ENCODE peak calls at places on chromosomes 2 and 18, in four cellular contexts. K is GM12878, Z is K562, R is H1. Y is an unnamed sample.

GRCh38 chr18:23563377-23564043 is 22.8 kb downstream of the NPC1 start:
- DNase-seq in K (no peak), Z (no peak), R (no peak), Y (no peak)

GRCh38 chr2:128237081-128237534 is 81.6 kb downstream of the HS6ST1 start:
- DNase-seq in K (no peak), Z (no peak), R (no peak), Y (no peak)

GRCh38 chr18:12309683-12310198 is 1.7 kb downstream of the TUBB6 start:
- DNase-seq in K (no peak), Z (peak), R (no peak), Y (no peak)

GRCh38 chr18:33576999-33577687 is 876 bp upstream of the ASXL3 start:
- DNase-seq in K (no peak), Z (no peak), R (no peak), Y (no peak)

GRCh38 chr18:56962322-56962721 is 184.6 kb upstream of the BOD1L2 start:
- DNase-seq in K (no peak), Z (no peak), R (no peak), Y (no peak)

GRCh38 chr2:1245193-1245592 is 168.1 kb upstream of the TPO start:
- DNase-seq in K (no peak), Z (no peak), R (no peak), Y (no peak)

GRCh38 chr2:20186078-20186854 is 38.7 kb downstream of the SDC1 start:
- DNase-seq in K (no peak), Z (peak), R (no peak), Y (peak)

GRCh38 chr2:35035883-35036282 is 1319.7 kb upstream of the CRIM1 start:
- DNase-seq in K (no peak), Z (no peak), R (no peak), Y (no peak)

GRCh38 chr2:217964255-217964654 is 38.5 kb downstream of the TNS1 start:
- DNase-seq in K (no peak), Z (no peak), R (no peak), Y (no peak)

GRCh38 chr18:48551100-48551499 is 12.3 kb downstream of the CTIF start:
- DNase-seq in K (no peak), Z (no peak), R (no peak), Y (no peak)

GRCh38 chr2:201116115-201116958 is at the start of gene CFLAR:
- DNase-seq in K (no peak), Z (peak), R (no peak), Y (peak)

GRCh38 chr2:64267699-64268098 is 123.5 kb upstream of the PELI1 start:
- DNase-seq in K (no peak), Z (no peak), R (peak), Y (no peak)

GRCh38 chr18:80168982-80169381 is 59.9 kb downstream of the ADNP2 start:
- DNase-seq in K (no peak), Z (no peak), R (no peak), Y (no peak)

GRCh38 chr18:24799176-24799575 is 338.7 kb downstream of the HRH4 start:
- DNase-seq in K (no peak), Z (no peak), R (no peak), Y (no peak)

GRCh38 chr18:53799134-53799533 is 425.3 kb downstream of the MBD2 start:
- DNase-seq in K (no peak), Z (no peak), R (no peak), Y (no peak)

GRCh38 chr18:3885209-3885792 is 435.3 kb downstream of the TGIF1 start:
- DNase-seq in K (no peak), Z (peak), R (no peak), Y (peak)

GRCh38 chr2:216922170-216922780 is 62.4 kb upstream of the TNP1 start:
- DNase-seq in K (no peak), Z (no peak), R (no peak), Y (no peak)

GRCh38 chr2:232573821-232574435 is 23.4 kb downstream of the EIF4E2 start:
- DNase-seq in K (no peak), Z (no peak), R (no peak), Y (no peak)

GRCh38 chr18:741931-742512 is 29.6 kb upstream of the ENOSF1 start:
- DNase-seq in K (peak), Z (peak), R (no peak), Y (peak)

GRCh38 chr2:234905547-234906260 is 46.1 kb upstream of the SH3BP4 start:
- DNase-seq in K (no peak), Z (no peak), R (no peak), Y (no peak)

GRCh38 chr2:170324640-170325046 is 146.7 kb downstream of the MYO3B start:
- DNase-seq in K (no peak), Z (peak), R (peak), Y (peak)

GRCh38 chr2:215784371-215784783 is 229.0 kb downstream of the MREG start:
- DNase-seq in K (no peak), Z (no peak), R (no peak), Y (no peak)
- TF ChIP-seq ATF2 in K (no peak), Z (no peak), R (no peak), Y (no peak)

DNA sequence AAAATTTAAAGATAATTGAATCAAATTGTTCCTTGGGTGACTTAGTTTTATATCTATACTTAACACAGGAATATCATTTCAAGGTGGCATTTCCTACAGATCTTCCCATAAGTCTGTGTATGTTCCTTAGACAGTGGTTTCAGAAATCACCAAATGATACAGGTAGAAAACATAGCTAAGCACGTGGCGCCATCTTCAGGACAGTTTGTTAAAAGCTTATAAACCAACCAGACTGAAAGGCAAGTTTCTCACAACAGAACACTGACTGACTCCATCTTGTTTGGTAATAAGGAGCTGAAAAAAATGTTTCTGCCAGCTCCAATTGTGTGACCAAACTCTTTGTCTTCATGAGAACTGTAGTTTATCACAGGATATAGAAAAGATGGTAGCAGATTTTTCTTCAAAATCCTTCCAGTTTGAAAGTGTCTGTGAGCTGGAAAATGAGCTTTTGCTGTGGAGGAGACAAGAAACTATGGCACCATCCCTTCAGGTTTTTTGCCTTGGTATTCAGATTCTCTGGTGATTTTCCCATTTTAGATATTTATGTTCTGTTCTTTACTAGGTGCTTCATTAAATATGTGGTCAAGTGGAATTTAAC is 34.8 kb upstream of the NEUROD1 start:
- DNase-seq in K (peak), Z (peak), R (no peak), Y (peak)
- TF ChIP-seq TAF1 in K (no peak), Z (no peak), R (no peak), Y (no peak)

GRCh38 chr2:148124271-148124670 is 103.4 kb downstream of the MBD5 start:
- DNase-seq in K (no peak), Z (no peak), R (no peak), Y (no peak)

GRCh38 chr2:148122788-148123187 is 101.9 kb downstream of the MBD5 start:
- DNase-seq in K (no peak), Z (no peak), R (no peak), Y (no peak)
- TF ChIP-seq ATF2 in K (no peak), Z (no peak), R (no peak), Y (no peak)

GRCh38 chr2:186531257-186531775 is 45.3 kb downstream of the ZC3H15 start:
- DNase-seq in K (no peak), Z (no peak), R (no peak), Y (no peak)

GRCh38 chr2:186533717-186534116 is 47.7 kb downstream of the ZC3H15 start:
- DNase-seq in K (no peak), Z (no peak), R (no peak), Y (peak)

GRCh38 chr2:186534406-186534805 is 48.3 kb downstream of the ZC3H15 start:
- DNase-seq in K (no peak), Z (no peak), R (no peak), Y (no peak)

GRCh38 chr2:186530314-186530713 is 44.3 kb downstream of the ZC3H15 start:
- DNase-seq in K (no peak), Z (no peak), R (no peak), Y (peak)

GRCh38 chr2:186532891-186533290 is 46.8 kb downstream of the ZC3H15 start:
- DNase-seq in K (no peak), Z (peak), R (no peak), Y (no peak)
- TF ChIP-seq TAF1 in K (no peak), Z (no peak), R (no peak), Y (no peak)

GRCh38 chr2:110866496-110866895 is 134.1 kb downstream of the ACOXL start:
- DNase-seq in K (no peak), Z (no peak), R (no peak), Y (no peak)

GRCh38 chr2:110868971-110869370 is 136.6 kb downstream of the ACOXL start:
- DNase-seq in K (no peak), Z (no peak), R (no peak), Y (no peak)

GRCh38 chr2:110865188-110865587 is 132.8 kb downstream of the ACOXL start:
- DNase-seq in K (peak), Z (no peak), R (no peak), Y (no peak)

GRCh38 chr2:110866036-110866435 is 133.7 kb downstream of the ACOXL start:
- DNase-seq in K (no peak), Z (no peak), R (no peak), Y (no peak)

GRCh38 chr2:110867078-110867477 is 134.7 kb downstream of the ACOXL start:
- DNase-seq in K (no peak), Z (no peak), R (no peak), Y (no peak)
- TF ChIP-seq ATF2 in K (no peak), Z (no peak), R (no peak), Y (no peak)

GRCh38 chr2:37111971-37112370 is 27.7 kb downstream of the GPATCH11 start:
- DNase-seq in K (no peak), Z (no peak), R (no peak), Y (no peak)

GRCh38 chr2:37110306-37111212 is 26.2 kb downstream of the GPATCH11 start:
- DNase-seq in K (no peak), Z (no peak), R (no peak), Y (no peak)

GRCh38 chr2:37105150-37105549 is 20.8 kb downstream of the GPATCH11 start:
- DNase-seq in K (no peak), Z (no peak), R (peak), Y (no peak)

DNA sequence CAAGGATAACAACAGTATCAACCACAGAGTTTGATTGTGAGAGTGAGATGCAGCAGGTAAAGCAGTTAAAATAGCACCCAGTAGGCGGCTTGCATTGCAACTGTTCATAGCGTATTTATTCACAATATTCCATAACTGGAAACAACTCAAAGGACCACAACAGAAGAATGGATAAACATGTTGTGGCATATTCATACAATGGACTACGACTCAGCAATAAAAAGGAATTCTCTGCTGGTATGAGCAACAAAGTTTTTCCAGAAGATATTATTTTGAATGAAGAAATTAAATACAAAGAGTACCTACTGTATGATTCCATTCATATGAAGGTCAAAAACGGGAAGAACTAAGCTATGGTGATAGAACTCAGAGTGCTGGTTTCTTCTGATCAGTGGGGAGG is 25.2 kb downstream of the GPATCH11 start:
- DNase-seq in K (no peak), Z (no peak), R (no peak), Y (no peak)
- TF ChIP-seq TAF1 in K (no peak), Z (no peak), R (no peak), Y (no peak)

GRCh38 chr2:173240083-173240482 is 114.6 kb upstream of the CDCA7 start:
- DNase-seq in K (no peak), Z (no peak), R (no peak), Y (no peak)

GRCh38 chr2:173235947-173236803 is 118.5 kb upstream of the CDCA7 start:
- DNase-seq in K (no peak), Z (no peak), R (peak), Y (no peak)

GRCh38 chr2:173241643-173242042 is 113.0 kb upstream of the CDCA7 start:
- DNase-seq in K (no peak), Z (no peak), R (no peak), Y (no peak)

GRCh38 chr2:173239644-173240043 is 115.0 kb upstream of the CDCA7 start:
- DNase-seq in K (peak), Z (no peak), R (no peak), Y (no peak)

GRCh38 chr2:173238385-173238784 is 116.3 kb upstream of the CDCA7 start:
- DNase-seq in K (no peak), Z (no peak), R (no peak), Y (peak)
- TF ChIP-seq ATF2 in K (no peak), Z (no peak), R (no peak), Y (no peak)